ENCODE peak calls at places on chromosomes 5 and 9, in four cellular contexts. X, I, G and T are unnamed samples.

GRCh38 chr9:36091028-36091953 is 45.2 kb upstream of the GLIPR2 start:
- DNase-seq in I (peak), X (no peak), G (no peak), T (no peak)

GRCh38 chr5:820245-820644 is 30.5 kb downstream of the ZDHHC11 start:
- DNase-seq in X (no peak), I (no peak), G (no peak), T (no peak)

GRCh38 chr5:145943674-145944121 is 7.3 kb downstream of the SH3RF2 start:
- DNase-seq in I (peak), X (no peak), G (no peak), T (no peak)

GRCh38 chr5:112757468-112758208 is 20.0 kb downstream of the APC start:
- DNase-seq in I (peak), G (peak), X (peak), T (peak)

GRCh38 chr5:73678322-73678740 is 52.3 kb downstream of the ARHGEF28 start:
- DNase-seq in I (peak), X (no peak), G (no peak), T (no peak)

GRCh38 chr5:81235287-81236072 is 2.4 kb downstream of the CKMT2 start:
- DNase-seq in G (no peak), I (no peak), X (peak), T (no peak)

GRCh38 chr5:168055982-168056381 is 235.5 kb upstream of the WWC1 start:
- DNase-seq in I (no peak), G (no peak), X (peak), T (no peak)

GRCh38 chr5:58239075-58239474 is 220.8 kb downstream of the PLK2 start:
- DNase-seq in G (no peak), I (no peak), X (no peak), T (no peak)

GRCh38 chr5:136856648-136857047 is 491.3 kb upstream of the TRPC7 start:
- DNase-seq in G (no peak), X (no peak), I (no peak), T (no peak)

GRCh38 chr9:86893811-86894490 is 53.4 kb downstream of the GAS1 start:
- DNase-seq in G (no peak), X (no peak), I (no peak), T (peak)

GRCh38 chr9:124616961-124617360 is 109.8 kb upstream of the NR5A1 start:
- DNase-seq in X (no peak), I (no peak), G (no peak), T (no peak)

GRCh38 chr5:125257057-125257970 is 510.9 kb upstream of the ZNF608 start:
- DNase-seq in I (no peak), G (peak), X (no peak), T (no peak)

GRCh38 chr5:102681403-102681983 is 73.6 kb upstream of the PAM start:
- DNase-seq in X (peak), G (peak), I (peak), T (peak)

GRCh38 chr9:69252436-69252835 is 72.6 kb upstream of the ENTREP1 start:
- DNase-seq in I (no peak), G (no peak), X (no peak), T (no peak)

GRCh38 chr9:19969721-19970120 is 180.9 kb upstream of the SLC24A2 start:
- DNase-seq in I (no peak), G (no peak), X (no peak), T (no peak)

GRCh38 chr5:157331807-157332206 is 65.9 kb downstream of the CYFIP2 start:
- DNase-seq in I (no peak), X (no peak), G (no peak), T (no peak)

GRCh38 chr5:91245871-91246270 is 137.2 kb downstream of the ARRDC3 start:
- DNase-seq in I (no peak), G (no peak), X (no peak), T (no peak)

GRCh38 chr5:136053336-136054121 is 24.7 kb downstream of the TGFBI start:
- DNase-seq in I (peak), G (no peak), X (peak), T (peak)

GRCh38 chr5:120432861-120433260 is 31.2 kb upstream of the PRR16 start:
- DNase-seq in X (no peak), G (no peak), I (no peak), T (no peak)

GRCh38 chr5:147874910-147875367 is 3.6 kb upstream of the SCGB3A2 start:
- DNase-seq in X (no peak), G (no peak), I (no peak), T (peak)

GRCh38 chr9:20702565-20702964 is 18.5 kb downstream of the FOCAD start:
- DNase-seq in G (no peak), I (no peak), X (no peak), T (no peak)

GRCh38 chr5:35285011-35285410 is 54.7 kb upstream of the PRLR start:
- DNase-seq in G (no peak), X (no peak), I (peak), T (no peak)

GRCh38 chr9:130313103-130313858 is 47.7 kb downstream of the HMCN2 start:
- DNase-seq in I (no peak), G (no peak), X (no peak), T (no peak)

GRCh38 chr5:67416986-67417385 is 220.4 kb upstream of the CD180 start:
- DNase-seq in X (no peak), I (no peak), G (no peak), T (peak)

GRCh38 chr5:63262191-63262981 is 683.8 kb downstream of the LRRC70 start:
- DNase-seq in G (no peak), X (no peak), I (peak), T (no peak)

GRCh38 chr5:65163698-65164097 is 318.0 kb downstream of the ADAMTS6 start:
- DNase-seq in I (peak), G (no peak), X (no peak), T (no peak)

GRCh38 chr5:580436-580835 is 31.7 kb upstream of the CEP72 start:
- DNase-seq in X (no peak), G (no peak), I (no peak), T (no peak)

GRCh38 chr5:144203750-144204596 is 33.3 kb downstream of the KCTD16 start:
- DNase-seq in X (peak), I (peak), G (peak), T (peak)

GRCh38 chr9:132726561-132727150 is 56.4 kb downstream of the GTF3C4 start:
- DNase-seq in X (no peak), I (no peak), G (no peak), T (peak)

GRCh38 chr5:172188893-172189692 is 1.1 kb upstream of the STK10 start:
- DNase-seq in X (no peak), I (no peak), G (peak), T (peak)

GRCh38 chr9:86655147-86655546 is 292.2 kb downstream of the GAS1 start:
- DNase-seq in I (no peak), G (no peak), X (no peak), T (no peak)

GRCh38 chr5:153783278-153783677 is 255.4 kb downstream of the FAM114A2 start:
- DNase-seq in X (no peak), I (no peak), G (peak), T (peak)

GRCh38 chr9:109139851-109140250 is 20.1 kb upstream of the TMEM245 start:
- DNase-seq in I (no peak), X (no peak), G (no peak), T (no peak)

GRCh38 chr5:154962494-154962893 is 21.6 kb downstream of the MRPL22 start:
- DNase-seq in X (no peak), I (peak), G (no peak), T (no peak)

GRCh38 chr9:91001146-91001611 is 199.6 kb downstream of the SYK start:
- DNase-seq in X (no peak), G (no peak), I (peak), T (no peak)

GRCh38 chr5:67581203-67581602 is 384.6 kb upstream of the CD180 start:
- DNase-seq in I (no peak), G (no peak), X (no peak), T (no peak)

GRCh38 chr5:94793113-94793815 is 174.8 kb downstream of the SLF1 start:
- DNase-seq in X (no peak), I (peak), G (no peak), T (no peak)

GRCh38 chr9:18676501-18676900 is 202.5 kb downstream of the ADAMTSL1 start:
- DNase-seq in I (no peak), X (no peak), G (no peak), T (no peak)

GRCh38 chr9:18682907-18683306 is 209.0 kb downstream of the ADAMTSL1 start:
- DNase-seq in X (no peak), I (no peak), G (no peak), T (no peak)

GRCh38 chr9:18675973-18676372 is 202.0 kb downstream of the ADAMTSL1 start:
- DNase-seq in I (no peak), G (no peak), X (no peak), T (no peak)

GRCh38 chr9:18675345-18675744 is 201.4 kb downstream of the ADAMTSL1 start:
- DNase-seq in X (no peak), G (no peak), I (no peak), T (no peak)

GRCh38 chr9:18678846-18679245 is 204.9 kb downstream of the ADAMTSL1 start:
- DNase-seq in I (no peak), G (no peak), X (peak), T (no peak)
- H3K27ac ChIP-seq in I (no peak), G (no peak), X (peak), T (no peak)

DNA sequence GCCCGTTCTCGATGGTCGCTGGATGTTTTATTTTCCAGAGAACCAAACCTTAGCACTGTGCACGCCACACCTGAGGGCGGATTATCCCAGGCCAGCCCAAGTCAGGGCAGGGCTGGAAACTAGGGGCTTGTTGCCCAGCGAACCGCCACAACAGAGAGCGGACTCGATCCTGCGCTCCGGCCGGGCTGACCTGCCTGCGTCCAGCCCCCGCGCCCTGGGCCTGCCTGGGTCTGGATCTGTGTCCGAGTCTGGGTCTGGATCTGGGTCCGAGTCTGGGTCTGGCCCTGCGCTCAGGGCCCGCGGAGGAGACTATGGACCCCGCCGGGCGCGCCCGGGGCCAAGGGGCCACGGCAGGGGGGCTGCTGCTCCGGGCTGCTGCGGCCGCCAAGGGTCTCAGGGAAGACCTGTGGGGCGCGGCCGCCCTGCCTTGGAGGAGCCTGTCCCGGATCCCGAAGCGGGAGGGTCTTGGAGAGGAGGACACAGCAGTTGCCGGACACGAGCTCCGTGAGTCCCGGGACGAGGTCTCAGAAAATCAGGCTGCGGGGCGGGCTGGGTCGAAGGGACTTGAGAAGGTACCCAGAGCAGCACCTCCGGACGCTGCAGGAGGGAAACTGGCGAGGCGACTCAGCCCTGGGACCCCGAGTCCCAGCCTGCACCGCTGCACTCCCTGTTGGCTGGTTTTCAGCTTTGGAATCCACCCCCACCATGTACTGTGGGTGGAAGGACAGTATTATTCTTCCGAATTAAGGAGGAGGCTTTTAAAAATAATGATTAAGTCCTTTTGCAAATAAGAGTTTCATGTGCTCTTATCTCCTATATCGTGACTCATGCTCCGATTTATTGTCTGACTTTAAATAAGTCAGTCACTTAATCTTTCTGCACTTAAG is at the start of gene ANKDD1B:
- DNase-seq in X (no peak), G (peak), I (peak), T (peak)
- H3K27ac ChIP-seq in X (peak), G (no peak), I (peak), T (peak)

GRCh38 chr9:2255128-2255527 is 240.0 kb downstream of the SMARCA2 start:
- DNase-seq in X (no peak), I (no peak), G (no peak), T (no peak)

GRCh38 chr9:2260401-2261306 is 245.5 kb downstream of the SMARCA2 start:
- DNase-seq in G (no peak), I (peak), X (no peak), T (no peak)

GRCh38 chr9:2261421-2262103 is 246.4 kb downstream of the SMARCA2 start:
- DNase-seq in G (no peak), I (no peak), X (no peak), T (no peak)

GRCh38 chr9:2253814-2254550 is 238.8 kb downstream of the SMARCA2 start:
- DNase-seq in I (no peak), X (no peak), G (no peak), T (no peak)

DNA sequence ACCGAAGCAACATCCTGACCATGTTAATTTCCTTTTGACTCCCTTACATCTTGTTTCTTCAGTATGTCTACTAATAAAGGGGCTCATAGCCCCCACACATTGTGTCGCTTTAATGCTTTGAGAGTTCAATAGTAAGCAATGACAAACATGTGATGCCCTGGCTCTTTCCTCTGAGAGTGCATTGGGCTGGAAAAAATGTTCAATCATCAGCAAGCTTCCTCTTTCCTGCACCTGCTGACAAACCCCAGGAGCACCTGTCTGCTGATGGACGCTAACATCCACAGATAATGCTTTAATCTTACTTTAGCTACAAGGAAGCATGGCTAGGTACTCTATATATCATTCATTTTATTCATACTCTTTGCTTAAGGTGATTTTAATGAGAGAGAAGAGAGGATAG is 242.4 kb downstream of the SMARCA2 start:
- DNase-seq in G (no peak), X (no peak), I (no peak), T (no peak)
- H3K27ac ChIP-seq in G (no peak), X (no peak), I (no peak), T (no peak)

GRCh38 chr9:105295151-105295550 is 50.7 kb downstream of the SLC44A1 start:
- DNase-seq in I (no peak), X (no peak), G (no peak), T (no peak)

GRCh38 chr9:105295986-105296385 is 51.5 kb downstream of the SLC44A1 start:
- DNase-seq in G (no peak), X (no peak), I (no peak), T (no peak)

GRCh38 chr9:105296445-105296844 is 52.0 kb downstream of the SLC44A1 start:
- DNase-seq in G (no peak), X (no peak), I (no peak), T (no peak)

GRCh38 chr9:105297442-105298097 is 53.1 kb downstream of the SLC44A1 start:
- DNase-seq in G (no peak), X (no peak), I (no peak), T (peak)

DNA sequence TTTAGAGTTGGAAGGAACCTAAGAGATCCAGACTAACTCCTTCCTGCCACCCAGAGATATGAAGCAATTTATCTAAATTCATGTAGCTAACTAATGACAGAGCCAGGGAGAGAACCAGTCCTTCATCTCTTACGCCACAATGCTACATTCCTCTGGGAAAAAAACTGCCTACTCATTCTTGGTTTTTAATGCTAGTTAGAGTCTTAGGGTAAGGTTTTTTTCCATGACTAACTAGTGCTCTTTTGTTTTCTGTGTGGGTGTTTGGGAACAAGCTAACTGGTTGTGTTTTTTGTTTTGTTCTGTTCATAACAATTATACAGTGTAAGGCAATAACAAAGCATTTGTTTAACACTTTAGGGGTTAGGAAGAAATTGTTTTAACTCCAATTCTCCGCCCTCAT is 52.4 kb downstream of the SLC44A1 start:
- DNase-seq in G (peak), I (peak), X (no peak), T (no peak)
- H3K27ac ChIP-seq in G (peak), I (peak), X (peak), T (no peak)

DNA sequence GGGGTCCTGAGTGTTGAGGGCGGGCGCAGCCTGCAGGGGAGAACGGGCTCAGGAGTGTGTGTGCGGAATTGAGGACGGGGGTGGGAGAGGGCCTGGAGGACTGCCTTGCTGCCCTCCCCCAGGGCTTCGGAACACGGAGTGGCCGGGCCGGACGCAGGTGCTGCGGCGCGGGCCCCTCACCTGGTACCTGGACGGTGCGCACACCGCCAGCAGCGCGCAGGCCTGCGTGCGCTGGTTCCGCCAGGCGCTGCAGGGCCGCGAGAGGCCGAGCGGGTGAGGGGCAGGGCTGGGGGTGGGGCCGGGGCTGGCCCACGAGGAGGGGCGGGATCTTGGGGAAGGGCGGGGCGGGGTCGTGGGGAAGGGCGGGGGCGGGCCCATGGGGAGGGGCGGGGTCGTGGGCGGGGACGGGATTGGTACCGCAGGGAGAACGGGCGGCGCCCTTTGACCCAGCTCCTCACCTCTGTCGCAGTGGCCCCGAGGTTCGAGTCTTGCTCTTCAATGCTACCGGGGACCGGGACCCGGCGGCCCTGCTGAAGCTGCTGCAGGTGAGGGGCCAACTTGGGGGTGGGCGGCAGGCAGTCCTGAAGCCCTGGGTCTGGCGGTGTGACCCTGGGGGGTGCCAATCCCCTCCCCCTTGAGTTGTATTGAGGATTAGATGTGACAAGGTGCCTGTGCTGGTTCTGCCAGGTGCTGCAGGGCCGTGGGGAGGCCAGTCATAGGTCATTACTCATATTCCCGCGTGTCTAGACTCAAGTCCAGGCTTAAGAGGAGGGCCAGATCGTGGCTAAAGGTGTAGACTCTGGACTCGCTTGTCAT is 7.1 kb downstream of the FPGS start:
- DNase-seq in G (peak), X (no peak), I (no peak), T (peak)
- H3K27ac ChIP-seq in G (no peak), X (peak), I (no peak), T (no peak)

DNA sequence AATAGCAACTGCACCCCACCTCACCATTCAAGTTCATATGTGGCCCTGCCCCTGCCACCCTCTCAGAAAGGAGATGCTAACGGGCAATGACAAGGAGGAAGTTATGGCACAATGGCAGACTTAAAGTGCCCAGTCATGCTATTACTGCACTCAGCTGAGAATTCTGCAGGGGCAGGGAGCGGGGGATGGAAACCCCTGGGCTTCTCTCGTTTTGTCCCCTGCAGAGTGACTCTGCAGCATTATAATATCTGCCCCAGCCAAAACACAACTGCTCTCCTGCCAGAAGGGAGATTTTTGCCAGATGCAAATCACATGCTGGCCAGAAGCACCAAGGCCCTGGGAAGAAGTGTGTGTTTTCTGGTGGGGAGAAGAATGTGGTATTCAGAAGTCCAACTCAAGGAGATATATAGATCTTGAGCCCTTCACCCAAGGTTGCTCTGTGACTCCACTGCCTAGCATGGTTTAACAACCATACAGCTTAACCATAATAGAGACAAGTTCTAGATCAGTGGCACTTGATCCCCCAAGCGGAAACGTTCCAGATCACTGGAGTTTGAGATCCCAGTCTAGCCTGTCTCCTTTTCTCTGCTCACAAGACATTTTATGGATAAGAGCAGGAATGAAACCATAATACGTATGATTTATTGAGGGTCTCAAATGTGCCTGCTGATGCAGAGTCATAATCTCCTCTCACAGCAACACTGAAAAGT is 207.0 kb upstream of the MAP3K1 start:
- DNase-seq in X (no peak), G (no peak), I (no peak), T (peak)
- H3K27ac ChIP-seq in X (no peak), G (no peak), I (no peak), T (no peak)